ENCODE peak calls at places on chromosome 13, in seven cellular contexts. D, Z, A, T, U, X and W are unnamed samples.
A peak's percentile ranks its signal among the peaks of the same experiment; 100 is the strongest.

GRCh38 chr13:37618554-37618953 is 20.0 kb upstream of the POSTN start:
- ATAC-seq in D (no peak), Z (no peak), A (no peak), T (no peak), U (no peak), X (no peak), W (no peak)

GRCh38 chr13:40170982-40171381 is 495.5 kb downstream of the FOXO1 start:
- ATAC-seq in D (no peak), Z (no peak), A (no peak), T (no peak), U (peak; percentile 82), X (no peak), W (no peak)

GRCh38 chr13:40539954-40540706 is 126.3 kb downstream of the FOXO1 start:
- ATAC-seq in D (peak; percentile 27), Z (peak; percentile 83), A (no peak), T (peak; percentile 88), U (peak; percentile 93), X (peak; percentile 92), W (peak; percentile 70)

GRCh38 chr13:66222926-66223325 is 1007.2 kb downstream of the PCDH9 start:
- ATAC-seq in D (peak; percentile 21), Z (no peak), A (no peak), T (no peak), U (no peak), X (no peak), W (no peak)

GRCh38 chr13:44932171-44932849 is 57.0 kb downstream of the NUFIP1 start:
- ATAC-seq in D (no peak), Z (no peak), A (no peak), T (no peak), U (no peak), X (no peak), W (peak; percentile 44)

GRCh38 chr13:23744315-23744714 is 144.9 kb downstream of the MIPEP start:
- ATAC-seq in D (no peak), Z (no peak), A (no peak), T (no peak), U (no peak), X (no peak), W (no peak)

GRCh38 chr13:30341815-30342570 is 34.6 kb upstream of the KATNAL1 start:
- ATAC-seq in D (no peak), Z (peak; percentile 77), A (peak; percentile 88), T (no peak), U (peak; percentile 74), X (peak; percentile 92), W (peak; percentile 87)

GRCh38 chr13:71867101-71867814 is at the start of gene DACH1:
- ATAC-seq in D (peak; percentile 80), Z (peak; percentile 80), A (peak; percentile 78), T (peak; percentile 8), U (no peak), X (peak; percentile 79), W (no peak)

GRCh38 chr13:97574926-97575325 is 141.0 kb downstream of the RAP2A start:
- ATAC-seq in D (peak; percentile 89), Z (peak; percentile 99), A (peak; percentile 68), T (peak; percentile 96), U (peak; percentile 91), X (peak; percentile 91), W (no peak)

GRCh38 chr13:26216042-26216441 is 6.1 kb downstream of the RNF6 start:
- ATAC-seq in D (no peak), Z (no peak), A (no peak), T (no peak), U (no peak), X (no peak), W (no peak)

GRCh38 chr13:75445717-75446529 is 36.0 kb downstream of the TBC1D4 start:
- ATAC-seq in D (no peak), Z (no peak), A (no peak), T (no peak), U (no peak), X (no peak), W (peak; percentile 43)
- TF ChIP-seq POLR2AphosphoS5 in D (no peak), Z (no peak), A (no peak), T (no peak), U (no peak), X (no peak), W (no peak)

DNA sequence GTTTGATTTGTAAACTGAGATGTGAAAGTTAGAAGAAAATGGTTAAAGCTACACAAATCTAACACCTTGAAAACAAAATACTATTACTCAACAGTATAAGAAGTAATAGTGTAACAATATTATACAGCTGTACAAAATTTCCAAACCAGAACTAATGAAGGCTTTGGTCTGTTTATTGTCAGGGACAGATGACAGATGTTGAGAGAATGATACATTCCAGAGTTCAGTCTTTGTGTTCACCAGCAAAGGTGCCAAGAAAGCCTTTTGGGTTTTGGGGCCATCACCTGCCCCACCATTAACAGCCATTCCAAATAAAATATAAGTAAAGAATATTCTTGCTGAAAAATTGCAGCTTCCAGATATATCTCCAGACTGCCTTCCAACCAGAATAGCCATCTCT is 439.3 kb downstream of the PCDH20 start:
- ATAC-seq in D (no peak), Z (no peak), A (no peak), T (no peak), U (no peak), X (no peak), W (no peak)
- H3K27me3 ChIP-seq in D (no peaks in the 10 kb centered on the region), Z (no peaks in the 10 kb centered on the region), A (no peaks in the 10 kb centered on the region), T (no peaks in the 10 kb centered on the region), U (no peaks in the 10 kb centered on the region), X (no peaks in the 10 kb centered on the region), W (no peaks in the 10 kb centered on the region)

GRCh38 chr13:77521595-77522367 is 13.7 kb upstream of the SCEL start:
- ATAC-seq in D (no peak), Z (no peak), A (peak; percentile 95), T (peak; percentile 89), U (peak; percentile 68), X (no peak), W (no peak)

GRCh38 chr13:77523834-77524728 is 11.4 kb upstream of the SCEL start:
- ATAC-seq in D (peak; percentile 21), Z (no peak), A (no peak), T (no peak), U (no peak), X (no peak), W (no peak)

GRCh38 chr13:77521194-77521593 is 14.3 kb upstream of the SCEL start:
- ATAC-seq in D (no peak), Z (no peak), A (no peak), T (no peak), U (peak; percentile 65), X (no peak), W (no peak)

GRCh38 chr13:77522444-77522843 is 13.1 kb upstream of the SCEL start:
- ATAC-seq in D (no peak), Z (no peak), A (peak; percentile 88), T (no peak), U (no peak), X (no peak), W (no peak)

GRCh38 chr13:77523386-77523785 is 12.1 kb upstream of the SCEL start:
- ATAC-seq in D (no peak), Z (no peak), A (no peak), T (no peak), U (no peak), X (no peak), W (no peak)
- TF ChIP-seq POLR2AphosphoS5 in D (no peak), Z (no peak), A (no peak), T (no peak), U (no peak), X (no peak), W (no peak)

GRCh38 chr13:91348906-91349435 is 1.5 kb downstream of the MIR17HG start:
- ATAC-seq in D (peak; percentile 54), Z (peak; percentile 54), A (peak; percentile 95), T (peak; percentile 40), U (peak; percentile 56), X (peak; percentile 78), W (peak; percentile 87)

GRCh38 chr13:91347212-91347995 is at the start of gene MIR17HG:
- ATAC-seq in D (peak; percentile 70), Z (peak; percentile 87), A (peak; percentile 92), T (peak; percentile 78), U (peak; percentile 76), X (peak; percentile 84), W (peak; percentile 88)

GRCh38 chr13:91346848-91347211 is 657 bp upstream of the MIR17HG start:
- ATAC-seq in D (peak; percentile 44), Z (peak; percentile 4), A (no peak), T (peak; percentile 35), U (no peak), X (no peak), W (no peak)

GRCh38 chr13:91347996-91348905 is 764 bp downstream of the MIR17HG start:
- ATAC-seq in D (peak; percentile 46), Z (peak; percentile 70), A (peak; percentile 74), T (no peak), U (peak; percentile 60), X (peak; percentile 77), W (peak; percentile 78)

DNA sequence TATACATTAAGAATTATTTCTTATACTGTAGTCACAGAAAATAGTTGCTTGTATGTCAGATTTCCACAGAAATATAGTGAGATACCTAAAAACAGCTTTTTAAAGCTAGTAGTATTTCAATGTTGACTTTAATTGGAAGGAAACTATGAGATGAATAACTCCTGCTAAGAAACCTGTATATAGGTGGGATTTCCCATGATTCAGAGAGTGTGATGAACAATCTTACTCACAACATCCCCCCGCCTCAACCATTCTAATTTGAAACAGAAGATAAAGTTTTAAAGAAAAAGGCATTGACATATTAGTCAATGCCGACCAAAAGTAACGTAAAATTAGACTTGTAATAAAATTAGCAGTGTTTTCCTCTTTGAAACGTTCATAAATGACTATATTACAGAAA is 1.4 kb upstream of the MIR17HG start:
- ATAC-seq in D (peak; percentile 6), Z (no peak), A (no peak), T (no peak), U (no peak), X (no peak), W (no peak)
- H3K27me3 ChIP-seq in D (no peaks in the 10 kb centered on the region), Z (peaks cover 16% of the 10 kb centered on the region), A (no peaks in the 10 kb centered on the region), T (no peaks in the 10 kb centered on the region), U (peaks cover 48% of the 10 kb centered on the region), X (peaks cover 10% of the 10 kb centered on the region), W (peaks cover 38% of the 10 kb centered on the region)

DNA sequence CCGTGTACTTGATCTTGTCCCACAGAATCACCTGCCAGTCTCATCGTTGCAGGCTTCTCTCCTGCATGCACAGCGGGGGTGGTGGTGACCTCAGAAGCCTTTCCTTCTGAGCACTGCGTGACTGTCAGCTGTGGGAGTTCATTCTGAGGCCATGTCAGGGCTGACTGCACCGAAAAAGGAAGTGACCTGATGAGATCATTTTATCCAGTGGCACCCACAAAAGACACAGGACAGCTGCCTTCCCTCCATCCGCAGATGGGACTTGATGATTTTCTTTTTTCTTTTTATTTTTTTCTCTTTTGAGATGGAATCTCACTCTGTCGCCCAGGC is 89.7 kb downstream of the RAB20 start:
- ATAC-seq in D (peak; percentile 96), Z (no peak), A (no peak), T (no peak), U (no peak), X (no peak), W (peak; percentile 65)
- TF ChIP-seq POLR2AphosphoS5 in D (peak; percentile 68), Z (no peak), A (peak; percentile 71), T (no peak), U (no peak), X (no peak), W (no peak)